ENCODE peak calls at places on chromosome 1, in four cellular contexts. V, S, H and N are unnamed samples.

GRCh38 chr1:33365560-33365997 is 44.7 kb upstream of the A3GALT2 start:
- DNase-seq in V (peak), S (no peak), H (no peak), N (no peak)

GRCh38 chr1:22665752-22666151 is 12.7 kb downstream of the C1QB start:
- DNase-seq in V (no peak), S (no peak), H (no peak), N (no peak)

GRCh38 chr1:201766117-201766863 is 62.7 kb upstream of the IPO9 start:
- DNase-seq in V (no peak), S (no peak), H (no peak), N (no peak)

GRCh38 chr1:201157949-201158348 is 3.7 kb upstream of the TMEM9 start:
- DNase-seq in V (no peak), S (no peak), H (no peak), N (no peak)

GRCh38 chr1:116067564-116067887 is 43.7 kb upstream of the MAB21L3 start:
- DNase-seq in V (no peak), S (no peak), H (no peak), N (no peak)

GRCh38 chr1:70314706-70315304 is 39.7 kb downstream of the ANKRD13C start:
- DNase-seq in V (no peak), S (no peak), H (peak), N (no peak)

GRCh38 chr1:8600336-8600735 is 217.1 kb downstream of the RERE start:
- DNase-seq in V (no peak), S (no peak), H (no peak), N (no peak)

GRCh38 chr1:168469690-168470089 is 74.1 kb downstream of the XCL2 start:
- DNase-seq in V (no peak), S (peak), H (no peak), N (no peak)

GRCh38 chr1:21585037-21585436 is 75.8 kb downstream of the ALPL start:
- DNase-seq in V (no peak), S (no peak), H (no peak), N (no peak)

GRCh38 chr1:210448293-210448892 is 119.7 kb downstream of the HHAT start:
- DNase-seq in V (no peak), S (no peak), H (peak), N (peak)

GRCh38 chr1:236868625-236869467 is 73.8 kb downstream of the MTR start:
- DNase-seq in V (no peak), S (peak), H (no peak), N (peak)